ENCODE peak calls at places on chromosome 1, in nine cellular contexts. D is ovary, G is kidney tubule cell, I is GM23338, M is fibroblast of pulmonary artery, X is Right ventricle myocardium inferior, L is smooth muscle cell of the brain vasculature, O is NCI-H1436, C is NCI-H446. E is an unnamed sample.

GRCh38 chr1:19484793-19485361 is 462 bp downstream of the CAPZB start:
- DNase-seq in O (no peak), I (peak; percentile 61), G (peak; percentile 30), C (no peak), L (no peak), D (no peak), M (no peak), X (no peak), E (no peak)

GRCh38 chr1:25834894-25835293 is 15.1 kb downstream of the MTFR1L start:
- DNase-seq in X (no peak), L (no peak), O (no peak), G (no peak), M (peak; percentile 23), C (no peak), I (no peak), D (peak; percentile 45), E (no peak)

GRCh38 chr1:50333595-50333974 is 89.7 kb downstream of the DMRTA2 start:
- DNase-seq in X (no peak), I (peak; percentile 78), D (peak; percentile 42), G (peak; percentile 60), O (no peak), C (peak; percentile 80), L (no peak), M (peak; percentile 31), E (peak; percentile 24)

GRCh38 chr1:207393610-207394009 is 60.5 kb upstream of the CR2 start:
- DNase-seq in I (no peak), O (no peak), C (peak; percentile 18), X (no peak), L (peak; percentile 33), D (no peak), M (peak; percentile 81), G (peak; percentile 97), E (no peak)

GRCh38 chr1:195569934-195570333 is 1038.3 kb downstream of the KCNT2 start:
- DNase-seq in L (no peak), X (no peak), I (no peak), M (no peak), G (no peak), C (no peak), O (no peak), D (no peak), E (no peak)

GRCh38 chr1:162020145-162020544 is 3.5 kb downstream of the OLFML2B start:
- DNase-seq in D (no peak), L (no peak), I (no peak), M (no peak), X (no peak), O (no peak), G (peak; percentile 59), C (no peak), E (no peak)

GRCh38 chr1:180893614-180894013 is 19.1 kb upstream of the KIAA1614 start:
- DNase-seq in M (peak; percentile 8), C (no peak), G (no peak), X (no peak), I (no peak), L (no peak), O (no peak), D (no peak), E (no peak)

GRCh38 chr1:162690672-162691434 is 58.6 kb downstream of the DDR2 start:
- DNase-seq in M (peak; percentile 87), O (no peak), C (peak; percentile 86), D (no peak), I (peak; percentile 53), L (no peak), G (peak; percentile 60), X (peak; percentile 72), E (peak; percentile 64)

GRCh38 chr1:155083865-155084721 is 5.5 kb downstream of the EFNA3 start:
- DNase-seq in I (no peak), G (peak; percentile 39), C (peak; percentile 70), O (peak; percentile 40), D (peak; percentile 59), L (no peak), M (peak; percentile 42), X (no peak), E (peak; percentile 41)

GRCh38 chr1:206826409-206826808 is 39.0 kb upstream of the IL20 start:
- DNase-seq in I (no peak), D (no peak), X (no peak), M (peak; percentile 24), G (no peak), O (no peak), L (no peak), C (no peak), E (no peak)

GRCh38 chr1:78236711-78237110 is 190.9 kb downstream of the GIPC2 start:
- DNase-seq in I (no peak), O (no peak), D (no peak), L (no peak), C (no peak), X (no peak), M (no peak), G (peak; percentile 82), E (no peak)

GRCh38 chr1:92480813-92481597 is 5.7 kb downstream of the GFI1 start:
- DNase-seq in C (no peak), D (no peak), X (no peak), O (no peak), G (no peak), M (no peak), I (peak; percentile 59), L (no peak), E (no peak)

GRCh38 chr1:237525102-237525501 is 365.6 kb downstream of the ZP4 start:
- DNase-seq in I (no peak), D (no peak), M (no peak), L (no peak), C (no peak), O (no peak), X (no peak), G (no peak), E (no peak)

GRCh38 chr1:91021686-91022517 is at the start of gene ZNF644:
- DNase-seq in X (peak; percentile 94), L (peak; percentile 46), O (peak; percentile 83), M (peak; percentile 95), I (peak; percentile 95), C (peak; percentile 98), G (peak; percentile 95), D (peak; percentile 91), E (peak; percentile 93)

GRCh38 chr1:118257946-118258345 is 72.9 kb upstream of the SPAG17 start:
- DNase-seq in O (no peak), I (no peak), D (no peak), G (no peak), X (no peak), C (no peak), M (no peak), L (no peak), E (no peak)

GRCh38 chr1:150807257-150807637 is 813 bp downstream of the CTSK start:
- DNase-seq in O (no peak), D (no peak), M (no peak), I (no peak), X (no peak), L (no peak), C (no peak), G (no peak), E (no peak)

GRCh38 chr1:156860639-156861423 is at the start of gene NTRK1:
- DNase-seq in M (no peak), G (no peak), C (peak; percentile 80), D (peak; percentile 49), I (peak; percentile 77), O (peak; percentile 35), L (no peak), X (peak; percentile 65), E (peak; percentile 71)

GRCh38 chr1:151458936-151459330 is 361 bp downstream of the POGZ start:
- DNase-seq in L (no peak), M (peak; percentile 71), O (peak; percentile 58), D (peak; percentile 76), X (peak; percentile 87), C (peak; percentile 84), G (peak; percentile 75), I (peak; percentile 82), E (peak; percentile 66)

GRCh38 chr1:8517579-8518489 is 199.9 kb downstream of the SLC45A1 start:
- DNase-seq in I (peak; percentile 41), C (no peak), G (no peak), M (peak; percentile 61), D (no peak), O (no peak), L (no peak), X (no peak), E (no peak)

GRCh38 chr1:244576259-244576892 is 76.5 kb upstream of the DESI2 start:
- DNase-seq in D (no peak), M (no peak), O (no peak), L (no peak), X (no peak), C (no peak), G (no peak), I (peak; percentile 29), E (no peak)

GRCh38 chr1:85295006-85295431 is 18.6 kb upstream of the BCL10 start:
- DNase-seq in L (no peak), D (no peak), I (no peak), M (no peak), O (no peak), X (no peak), G (peak; percentile 98), C (no peak), E (no peak)

GRCh38 chr1:169849346-169850022 is 44.2 kb downstream of the SCYL3 start:
- DNase-seq in M (no peak), X (no peak), I (no peak), O (no peak), C (no peak), L (no peak), G (no peak), D (no peak), E (no peak)

GRCh38 chr1:101128211-101128727 is 102.7 kb upstream of the DPH5 start:
- DNase-seq in M (no peak), O (no peak), L (no peak), X (no peak), G (peak; percentile 34), D (no peak), C (no peak), I (peak; percentile 43), E (no peak)

GRCh38 chr1:223143760-223144248 is 756 bp upstream of the TLR5 start:
- DNase-seq in G (no peak), O (peak; percentile 89), D (peak; percentile 71), I (no peak), M (no peak), C (no peak), X (no peak), L (no peak), E (no peak)

GRCh38 chr1:118290046-118290445 is 105.0 kb upstream of the SPAG17 start:
- DNase-seq in D (no peak), M (no peak), L (no peak), C (no peak), I (no peak), X (no peak), O (no peak), G (no peak), E (no peak)

GRCh38 chr1:60227581-60228252 is 154.1 kb upstream of the C1orf87 start:
- DNase-seq in G (peak; percentile 42), X (no peak), D (no peak), C (no peak), M (no peak), I (no peak), O (no peak), L (no peak), E (no peak)

GRCh38 chr1:162384601-162385279 is 3.2 kb downstream of the C1orf226 start:
- DNase-seq in D (no peak), G (no peak), M (no peak), X (no peak), O (no peak), I (no peak), L (no peak), C (no peak), E (no peak)

GRCh38 chr1:226577401-226578180 is 29.0 kb downstream of the STUM start:
- DNase-seq in L (no peak), G (no peak), I (peak; percentile 11), C (no peak), X (no peak), D (no peak), O (no peak), M (no peak), E (no peak)

GRCh38 chr1:47627471-47628370 is 189.9 kb downstream of the FOXD2 start:
- DNase-seq in X (no peak), G (no peak), C (no peak), I (no peak), L (no peak), D (no peak), O (no peak), M (no peak), E (no peak)

GRCh38 chr1:236143104-236143948 is 987 bp downstream of the GPR137B start:
- DNase-seq in X (no peak), D (peak; percentile 37), G (peak; percentile 38), C (no peak), M (peak; percentile 68), O (peak; percentile 50), I (peak; percentile 45), L (no peak), E (peak; percentile 29)

GRCh38 chr1:63779872-63780271 is 6.1 kb downstream of the ROR1 start:
- DNase-seq in D (no peak), L (no peak), I (no peak), C (peak; percentile 66), O (no peak), G (no peak), M (peak; percentile 59), X (no peak), E (no peak)

E was measured in uterus.